ENCODE peak calls at places on chromosomes 1 and 21, in six cellular contexts. One of them, this sample, is unnamed.

GRCh38 chr1:245330951-245331350 is 176.2 kb downstream of the KIF26B start:
- DNase-seq in epithelial cell of esophagus: no peak
- DNase-seq in right lobe of liver: no peak
- DNase-seq in BE2C: peak
- DNase-seq in HFF-Myc: no peak
- DNase-seq in mesenchymal stem cell: no peak
- DNase-seq in this sample: no peak

GRCh38 chr1:38021969-38022368 is 9.4 kb downstream of the UTP11 start:
- DNase-seq in epithelial cell of esophagus: no peak
- DNase-seq in right lobe of liver: no peak
- DNase-seq in BE2C: no peak
- DNase-seq in HFF-Myc: no peak
- DNase-seq in mesenchymal stem cell: no peak
- DNase-seq in this sample: no peak

GRCh38 chr1:38533772-38534472 is 325.6 kb downstream of the RRAGC start:
- DNase-seq in epithelial cell of esophagus: no peak
- DNase-seq in right lobe of liver: no peak
- DNase-seq in BE2C: peak
- DNase-seq in HFF-Myc: no peak
- DNase-seq in mesenchymal stem cell: no peak
- DNase-seq in this sample: no peak

GRCh38 chr1:153534933-153535663 is 693 bp downstream of the S100A6 start:
- DNase-seq in epithelial cell of esophagus: peak
- DNase-seq in right lobe of liver: no peak
- DNase-seq in BE2C: no peak
- DNase-seq in HFF-Myc: no peak
- DNase-seq in mesenchymal stem cell: peak
- DNase-seq in this sample: no peak

GRCh38 chr1:206021796-206022365 is 1.8 kb downstream of the CTSE start:
- DNase-seq in epithelial cell of esophagus: peak
- DNase-seq in right lobe of liver: no peak
- DNase-seq in BE2C: no peak
- DNase-seq in HFF-Myc: no peak
- DNase-seq in mesenchymal stem cell: no peak
- DNase-seq in this sample: no peak

GRCh38 chr1:53553734-53554509 is 94.7 kb downstream of the DMRTB1 start:
- DNase-seq in epithelial cell of esophagus: no peak
- DNase-seq in right lobe of liver: peak
- DNase-seq in BE2C: peak
- DNase-seq in HFF-Myc: no peak
- DNase-seq in mesenchymal stem cell: no peak
- DNase-seq in this sample: no peak

GRCh38 chr1:219401723-219402431 is 211.0 kb downstream of the ZC3H11B start:
- DNase-seq in epithelial cell of esophagus: no peak
- DNase-seq in right lobe of liver: no peak
- DNase-seq in BE2C: no peak
- DNase-seq in HFF-Myc: no peak
- DNase-seq in mesenchymal stem cell: no peak
- DNase-seq in this sample: no peak

GRCh38 chr1:116529199-116529616 is 41.6 kb downstream of the CD58 start:
- DNase-seq in epithelial cell of esophagus: no peak
- DNase-seq in right lobe of liver: no peak
- DNase-seq in BE2C: no peak
- DNase-seq in HFF-Myc: no peak
- DNase-seq in mesenchymal stem cell: no peak
- DNase-seq in this sample: no peak

GRCh38 chr1:155078496-155079209 is at the start of gene EFNA3:
- DNase-seq in epithelial cell of esophagus: peak
- DNase-seq in right lobe of liver: peak
- DNase-seq in BE2C: peak
- DNase-seq in HFF-Myc: no peak
- DNase-seq in mesenchymal stem cell: peak
- DNase-seq in this sample: no peak

GRCh38 chr1:31868862-31869261 is 53.0 kb upstream of the SPOCD1 start:
- DNase-seq in epithelial cell of esophagus: no peak
- DNase-seq in right lobe of liver: no peak
- DNase-seq in BE2C: no peak
- DNase-seq in HFF-Myc: no peak
- DNase-seq in mesenchymal stem cell: no peak
- DNase-seq in this sample: no peak

GRCh38 chr1:8238141-8239038 is 79.5 kb upstream of the SLC45A1 start:
- DNase-seq in epithelial cell of esophagus: peak
- DNase-seq in right lobe of liver: peak
- DNase-seq in BE2C: no peak
- DNase-seq in HFF-Myc: peak
- DNase-seq in mesenchymal stem cell: peak
- DNase-seq in this sample: no peak

GRCh38 chr1:22830747-22831340 is 120.2 kb downstream of the EPHB2 start:
- DNase-seq in epithelial cell of esophagus: no peak
- DNase-seq in right lobe of liver: no peak
- DNase-seq in BE2C: no peak
- DNase-seq in HFF-Myc: no peak
- DNase-seq in mesenchymal stem cell: no peak
- DNase-seq in this sample: no peak

GRCh38 chr1:228236744-228237143 is 28.9 kb downstream of the OBSCN start:
- DNase-seq in epithelial cell of esophagus: peak
- DNase-seq in right lobe of liver: no peak
- DNase-seq in BE2C: peak
- DNase-seq in HFF-Myc: no peak
- DNase-seq in mesenchymal stem cell: peak
- DNase-seq in this sample: no peak

GRCh38 chr1:61482170-61482569 is 242.8 kb downstream of the TM2D1 start:
- DNase-seq in epithelial cell of esophagus: no peak
- DNase-seq in right lobe of liver: no peak
- DNase-seq in BE2C: no peak
- DNase-seq in HFF-Myc: no peak
- DNase-seq in mesenchymal stem cell: no peak
- DNase-seq in this sample: no peak

GRCh38 chr1:174815036-174815435 is 184.7 kb upstream of the CACYBP start:
- DNase-seq in epithelial cell of esophagus: peak
- DNase-seq in right lobe of liver: no peak
- DNase-seq in BE2C: no peak
- DNase-seq in HFF-Myc: peak
- DNase-seq in mesenchymal stem cell: peak
- DNase-seq in this sample: no peak

GRCh38 chr1:45926302-45926701 is 122.9 kb downstream of the MAST2 start:
- DNase-seq in epithelial cell of esophagus: no peak
- DNase-seq in right lobe of liver: no peak
- DNase-seq in BE2C: no peak
- DNase-seq in HFF-Myc: no peak
- DNase-seq in mesenchymal stem cell: no peak
- DNase-seq in this sample: no peak

GRCh38 chr1:232622981-232623380 is 7.0 kb downstream of the SIPA1L2 start:
- DNase-seq in epithelial cell of esophagus: no peak
- DNase-seq in right lobe of liver: no peak
- DNase-seq in BE2C: no peak
- DNase-seq in HFF-Myc: no peak
- DNase-seq in mesenchymal stem cell: peak
- DNase-seq in this sample: no peak

GRCh38 chr1:16396591-16396990 is 29.5 kb downstream of the SZRD1 start:
- DNase-seq in epithelial cell of esophagus: peak
- DNase-seq in right lobe of liver: no peak
- DNase-seq in BE2C: no peak
- DNase-seq in HFF-Myc: peak
- DNase-seq in mesenchymal stem cell: peak
- DNase-seq in this sample: peak

GRCh38 chr1:193706763-193707162 is 520.4 kb upstream of the B3GALT2 start:
- DNase-seq in epithelial cell of esophagus: no peak
- DNase-seq in right lobe of liver: no peak
- DNase-seq in BE2C: no peak
- DNase-seq in HFF-Myc: no peak
- DNase-seq in mesenchymal stem cell: no peak
- DNase-seq in this sample: no peak

GRCh38 chr1:208709981-208710380 is 465.8 kb upstream of the PLXNA2 start:
- DNase-seq in epithelial cell of esophagus: no peak
- DNase-seq in right lobe of liver: no peak
- DNase-seq in BE2C: no peak
- DNase-seq in HFF-Myc: no peak
- DNase-seq in mesenchymal stem cell: no peak
- DNase-seq in this sample: no peak

GRCh38 chr1:43981135-43981491 is 2.1 kb downstream of the B4GALT2 start:
- DNase-seq in epithelial cell of esophagus: peak
- DNase-seq in right lobe of liver: no peak
- DNase-seq in BE2C: no peak
- DNase-seq in HFF-Myc: no peak
- DNase-seq in mesenchymal stem cell: no peak
- DNase-seq in this sample: no peak

GRCh38 chr21:34704119-34704518 is 35.3 kb downstream of the CLIC6 start:
- DNase-seq in epithelial cell of esophagus: no peak
- DNase-seq in right lobe of liver: no peak
- DNase-seq in BE2C: no peak
- DNase-seq in HFF-Myc: no peak
- DNase-seq in mesenchymal stem cell: no peak
- DNase-seq in this sample: no peak

GRCh38 chr1:10105484-10105883 is 72.7 kb downstream of the UBE4B start:
- DNase-seq in epithelial cell of esophagus: peak
- DNase-seq in right lobe of liver: no peak
- DNase-seq in BE2C: peak
- DNase-seq in HFF-Myc: no peak
- DNase-seq in mesenchymal stem cell: no peak
- DNase-seq in this sample: no peak

GRCh38 chr1:10768552-10768951 is 27.9 kb downstream of the CASZ1 start:
- DNase-seq in epithelial cell of esophagus: no peak
- DNase-seq in right lobe of liver: no peak
- DNase-seq in BE2C: no peak
- DNase-seq in HFF-Myc: no peak
- DNase-seq in mesenchymal stem cell: no peak
- DNase-seq in this sample: no peak

GRCh38 chr1:247494746-247495145 is 36.8 kb upstream of the OR2B11 start:
- DNase-seq in epithelial cell of esophagus: no peak
- DNase-seq in right lobe of liver: no peak
- DNase-seq in BE2C: no peak
- DNase-seq in HFF-Myc: no peak
- DNase-seq in mesenchymal stem cell: no peak
- DNase-seq in this sample: no peak

GRCh38 chr1:54501849-54502248 is 46.2 kb upstream of the ACOT11 start:
- DNase-seq in epithelial cell of esophagus: no peak
- DNase-seq in right lobe of liver: no peak
- DNase-seq in BE2C: no peak
- DNase-seq in HFF-Myc: no peak
- DNase-seq in mesenchymal stem cell: no peak
- DNase-seq in this sample: no peak

GRCh38 chr21:43196789-43197188 is 28.0 kb downstream of the CRYAA start:
- DNase-seq in epithelial cell of esophagus: peak
- DNase-seq in right lobe of liver: peak
- DNase-seq in BE2C: no peak
- DNase-seq in HFF-Myc: no peak
- DNase-seq in mesenchymal stem cell: peak
- DNase-seq in this sample: peak

GRCh38 chr1:26994020-26994745 is 691 bp downstream of the TRNP1 start:
- DNase-seq in epithelial cell of esophagus: no peak
- DNase-seq in right lobe of liver: no peak
- DNase-seq in BE2C: peak
- DNase-seq in HFF-Myc: no peak
- DNase-seq in mesenchymal stem cell: no peak
- DNase-seq in this sample: no peak

GRCh38 chr1:240609527-240610060 is 2.4 kb downstream of the GREM2 start:
- DNase-seq in epithelial cell of esophagus: no peak
- DNase-seq in right lobe of liver: peak
- DNase-seq in BE2C: no peak
- DNase-seq in HFF-Myc: no peak
- DNase-seq in mesenchymal stem cell: no peak
- DNase-seq in this sample: no peak

GRCh38 chr1:94773931-94774422 is 46.2 kb upstream of the SLC44A3 start:
- DNase-seq in epithelial cell of esophagus: peak
- DNase-seq in right lobe of liver: no peak
- DNase-seq in BE2C: no peak
- DNase-seq in HFF-Myc: no peak
- DNase-seq in mesenchymal stem cell: peak
- DNase-seq in this sample: no peak

GRCh38 chr1:237093706-237094105 is 51.7 kb downstream of the RYR2 start:
- DNase-seq in epithelial cell of esophagus: no peak
- DNase-seq in right lobe of liver: no peak
- DNase-seq in BE2C: no peak
- DNase-seq in HFF-Myc: no peak
- DNase-seq in mesenchymal stem cell: no peak
- DNase-seq in this sample: no peak

GRCh38 chr1:184507165-184507564 is 120.3 kb downstream of the C1orf21 start:
- DNase-seq in epithelial cell of esophagus: no peak
- DNase-seq in right lobe of liver: no peak
- DNase-seq in BE2C: no peak
- DNase-seq in HFF-Myc: no peak
- DNase-seq in mesenchymal stem cell: no peak
- DNase-seq in this sample: no peak
- H3K4me3 ChIP-seq in epithelial cell of esophagus: no peak
- H3K4me3 ChIP-seq in right lobe of liver: no peak
- H3K4me3 ChIP-seq in BE2C: no peak
- H3K4me3 ChIP-seq in HFF-Myc: no peak
- H3K4me3 ChIP-seq in mesenchymal stem cell: no peak
- H3K4me3 ChIP-seq in this sample: no peak

GRCh38 chr1:85463666-85464496 is 1.1 kb downstream of the DDAH1 start:
- DNase-seq in epithelial cell of esophagus: no peak
- DNase-seq in right lobe of liver: no peak
- DNase-seq in BE2C: no peak
- DNase-seq in HFF-Myc: no peak
- DNase-seq in mesenchymal stem cell: peak
- DNase-seq in this sample: no peak
- H3K4me3 ChIP-seq in epithelial cell of esophagus: peak
- H3K4me3 ChIP-seq in right lobe of liver: peak
- H3K4me3 ChIP-seq in BE2C: peak
- H3K4me3 ChIP-seq in HFF-Myc: peak
- H3K4me3 ChIP-seq in mesenchymal stem cell: peak
- H3K4me3 ChIP-seq in this sample: peak

GRCh38 chr1:183215076-183215720 is 29.1 kb downstream of the LAMC2 start:
- DNase-seq in epithelial cell of esophagus: no peak
- DNase-seq in right lobe of liver: no peak
- DNase-seq in BE2C: no peak
- DNase-seq in HFF-Myc: no peak
- DNase-seq in mesenchymal stem cell: no peak
- DNase-seq in this sample: no peak

GRCh38 chr1:183212870-183213269 is 26.8 kb downstream of the LAMC2 start:
- DNase-seq in epithelial cell of esophagus: peak
- DNase-seq in right lobe of liver: no peak
- DNase-seq in BE2C: no peak
- DNase-seq in HFF-Myc: no peak
- DNase-seq in mesenchymal stem cell: no peak
- DNase-seq in this sample: no peak

GRCh38 chr1:183218039-183218618 is 32.1 kb downstream of the LAMC2 start:
- DNase-seq in epithelial cell of esophagus: no peak
- DNase-seq in right lobe of liver: no peak
- DNase-seq in BE2C: peak
- DNase-seq in HFF-Myc: no peak
- DNase-seq in mesenchymal stem cell: no peak
- DNase-seq in this sample: no peak

GRCh38 chr1:183214021-183214970 is 28.2 kb downstream of the LAMC2 start:
- DNase-seq in epithelial cell of esophagus: no peak
- DNase-seq in right lobe of liver: no peak
- DNase-seq in BE2C: no peak
- DNase-seq in HFF-Myc: no peak
- DNase-seq in mesenchymal stem cell: no peak
- DNase-seq in this sample: no peak

GRCh38 chr1:183215936-183216335 is 29.9 kb downstream of the LAMC2 start:
- DNase-seq in epithelial cell of esophagus: no peak
- DNase-seq in right lobe of liver: no peak
- DNase-seq in BE2C: no peak
- DNase-seq in HFF-Myc: no peak
- DNase-seq in mesenchymal stem cell: no peak
- DNase-seq in this sample: no peak
- H3K4me3 ChIP-seq in epithelial cell of esophagus: no peak
- H3K4me3 ChIP-seq in right lobe of liver: no peak
- H3K4me3 ChIP-seq in BE2C: no peak
- H3K4me3 ChIP-seq in HFF-Myc: no peak
- H3K4me3 ChIP-seq in mesenchymal stem cell: no peak
- H3K4me3 ChIP-seq in this sample: no peak

GRCh38 chr1:25549273-25550154 is 6.1 kb downstream of the LDLRAP1 start:
- DNase-seq in epithelial cell of esophagus: peak
- DNase-seq in right lobe of liver: no peak
- DNase-seq in BE2C: no peak
- DNase-seq in HFF-Myc: no peak
- DNase-seq in mesenchymal stem cell: peak
- DNase-seq in this sample: no peak
- H3K4me3 ChIP-seq in epithelial cell of esophagus: no peak
- H3K4me3 ChIP-seq in right lobe of liver: no peak
- H3K4me3 ChIP-seq in BE2C: no peak
- H3K4me3 ChIP-seq in HFF-Myc: no peak
- H3K4me3 ChIP-seq in mesenchymal stem cell: no peak
- H3K4me3 ChIP-seq in this sample: no peak